ENCODE peak calls at places on chromosomes 2 and 18, in five cellular contexts. W is stimulated activated CD8-positive, alpha-beta memory T cell treated with anti-CD3 and anti-CD28 coated beads, Interleukin-15, amount 100 ng/mL, for 4 hours; K is GM18507; J is stimulated activated CD4-positive, alpha-beta T cell treated with anti-CD3 and anti-CD28 coated beads, Interleukin-1b, Interleukin-23, amount 100 ng/mL, for 1 hour; P is CD8-positive, alpha-beta memory T cell. V is an unnamed sample.

GRCh38 chr2:317501-318424 is 29.9 kb upstream of the ALKAL2 start:
- DNase-seq in W (no peak), K (no peak), J (no peak), P (no peak), V (no peak)

GRCh38 chr18:42018831-42019230 is 63.8 kb downstream of the PIK3C3 start:
- DNase-seq in W (no peak), K (no peak), J (no peak), P (no peak), V (no peak)

GRCh38 chr2:1047485-1047884 is 96.8 kb downstream of the SNTG2 start:
- DNase-seq in W (no peak), K (no peak), J (no peak), P (no peak), V (no peak)

GRCh38 chr2:234304945-234305344 is 191.9 kb downstream of the ARL4C start:
- DNase-seq in W (no peak), K (no peak), J (no peak), P (no peak), V (no peak)

GRCh38 chr18:48085781-48086487 is 155.5 kb upstream of the SMAD2 start:
- DNase-seq in W (no peak), K (no peak), J (no peak), P (no peak), V (no peak)

GRCh38 chr18:34494359-34494696 is 215.8 kb upstream of the DTNA start:
- DNase-seq in W (no peak), K (no peak), J (no peak), P (no peak), V (no peak)

GRCh38 chr2:46554381-46554780 is 75.0 kb downstream of the TMEM247 start:
- DNase-seq in W (no peak), K (no peak), J (no peak), P (no peak), V (no peak)

GRCh38 chr2:175461839-175462238 is 280.3 kb upstream of the ATP5MC3 start:
- DNase-seq in W (no peak), K (no peak), J (no peak), P (no peak), V (no peak)

GRCh38 chr2:240128608-240129144 is 7.4 kb downstream of the COPS9 start:
- DNase-seq in W (no peak), K (no peak), J (no peak), P (no peak), V (no peak)

GRCh38 chr18:76445741-76446232 is 49.3 kb downstream of the ZNF516 start:
- DNase-seq in W (no peak), K (no peak), J (no peak), P (no peak), V (no peak)

GRCh38 chr2:156466739-156467405 is 30.7 kb downstream of the GPD2 start:
- DNase-seq in W (no peak), K (no peak), J (no peak), P (no peak), V (no peak)

GRCh38 chr2:218852911-218853667 is 6.5 kb upstream of the WNT6 start:
- DNase-seq in W (peak), K (no peak), J (peak), P (peak), V (peak)

GRCh38 chr18:36188912-36189311 is 1.6 kb downstream of the MOCOS start:
- DNase-seq in W (no peak), K (no peak), J (no peak), P (no peak), V (no peak)

V was measured in GM12864.